ENCODE peak calls at places on chromosome 10, in six cellular contexts. H is psoas muscle; I is body of pancreas; R is fibroblast of pulmonary artery; X is epithelial cell of esophagus; P is activated CD8-positive, alpha-beta T cell treated with anti-CD3 and anti-CD28 coated beads for 36 hours. Y is an unnamed sample.

GRCh38 chr10:32947586-32947985 is 10.4 kb downstream of the ITGB1 start:
- DNase-seq in H (no peak), I (no peak), R (no peak), X (no peak), P (no peak), Y (no peak)

GRCh38 chr10:100021322-100021721 is 11.6 kb upstream of the DNMBP start:
- DNase-seq in H (no peak), I (no peak), R (no peak), X (no peak), P (no peak), Y (no peak)

GRCh38 chr10:72019085-72019876 is 55.1 kb downstream of the CHST3 start:
- DNase-seq in H (no peak), I (no peak), R (no peak), X (no peak), P (no peak), Y (no peak)

GRCh38 chr10:96090463-96090800 is 39.7 kb upstream of the ZNF518A start:
- DNase-seq in H (no peak), I (peak), R (no peak), X (no peak), P (no peak), Y (no peak)

GRCh38 chr10:131178521-131178920 is 133.0 kb downstream of the TCERG1L start:
- DNase-seq in H (no peak), I (no peak), R (no peak), X (no peak), P (no peak), Y (no peak)

GRCh38 chr10:86900955-86901354 is 56.5 kb downstream of the MMRN2 start:
- DNase-seq in H (peak), I (peak), R (peak), X (no peak), P (no peak), Y (no peak)

GRCh38 chr10:25651534-25651933 is 282.5 kb upstream of the MYO3A start:
- DNase-seq in H (no peak), I (no peak), R (no peak), X (no peak), P (no peak), Y (no peak)

GRCh38 chr10:123139521-123140163 is 3.9 kb downstream of the HMX3 start:
- DNase-seq in H (no peak), I (peak), R (peak), X (no peak), P (peak), Y (peak)

GRCh38 chr10:6269953-6270867 is 67.5 kb downstream of the PFKFB3 start:
- DNase-seq in H (no peak), I (no peak), R (no peak), X (peak), P (peak), Y (peak)

GRCh38 chr10:92208736-92209135 is 82.1 kb downstream of the CPEB3 start:
- DNase-seq in H (no peak), I (no peak), R (peak), X (peak), P (peak), Y (no peak)

GRCh38 chr10:117442944-117443676 is 67.9 kb upstream of the PDZD8 start:
- DNase-seq in H (peak), I (peak), R (peak), X (peak), P (peak), Y (peak)

GRCh38 chr10:61284222-61284890 is 168.8 kb downstream of the TMEM26 start:
- DNase-seq in H (no peak), I (no peak), R (peak), X (peak), P (no peak), Y (peak)

GRCh38 chr10:36423821-36424248 is 701.6 kb upstream of the ANKRD30A start:
- DNase-seq in H (no peak), I (no peak), R (no peak), X (peak), P (no peak), Y (no peak)

GRCh38 chr10:2938869-2939268 is 128.5 kb upstream of the PFKP start:
- DNase-seq in H (no peak), I (no peak), R (peak), X (no peak), P (no peak), Y (no peak)

GRCh38 chr10:33900591-33900990 is 566.1 kb upstream of the NRP1 start:
- DNase-seq in H (no peak), I (no peak), R (peak), X (no peak), P (no peak), Y (no peak)

GRCh38 chr10:109428775-109429480 is 494.4 kb downstream of the XPNPEP1 start:
- DNase-seq in H (no peak), I (no peak), R (no peak), X (no peak), P (no peak), Y (no peak)

GRCh38 chr10:95496951-95497350 is 64.2 kb downstream of the SORBS1 start:
- DNase-seq in H (no peak), I (no peak), R (no peak), X (no peak), P (no peak), Y (no peak)

GRCh38 chr10:7168414-7168813 is 242.4 kb downstream of the SFMBT2 start:
- DNase-seq in H (no peak), I (no peak), R (no peak), X (no peak), P (no peak), Y (no peak)

GRCh38 chr10:51063659-51064535 is 10.4 kb upstream of the PRKG1 start:
- DNase-seq in H (no peak), I (no peak), R (peak), X (peak), P (no peak), Y (no peak)

GRCh38 chr10:23191764-23192395 is at the start of gene PTF1A:
- DNase-seq in H (no peak), I (peak), R (no peak), X (no peak), P (no peak), Y (no peak)

GRCh38 chr10:5297466-5297865 is 67.3 kb upstream of the UCN3 start:
- DNase-seq in H (peak), I (no peak), R (peak), X (peak), P (peak), Y (no peak)

GRCh38 chr10:68526634-68527132 is 640 bp downstream of the SLC25A16 start:
- DNase-seq in H (no peak), I (no peak), R (no peak), X (peak), P (peak), Y (no peak)

GRCh38 chr10:97025613-97026242 is 160.0 kb downstream of the SLIT1 start:
- DNase-seq in H (peak), I (peak), R (peak), X (peak), P (peak), Y (peak)

GRCh38 chr10:74593470-74593869 is 232.9 kb upstream of the KAT6B start:
- DNase-seq in H (no peak), I (no peak), R (peak), X (peak), P (no peak), Y (no peak)

GRCh38 chr10:129963831-129964501 is at the start of gene EBF3:
- DNase-seq in H (peak), I (peak), R (peak), X (peak), P (peak), Y (no peak)

GRCh38 chr10:114499630-114500190 is 95.4 kb upstream of the AFAP1L2 start:
- DNase-seq in H (no peak), I (no peak), R (no peak), X (peak), P (peak), Y (peak)

GRCh38 chr10:120735773-120736371 is 115.3 kb upstream of the WDR11 start:
- DNase-seq in H (no peak), I (no peak), R (peak), X (peak), P (no peak), Y (peak)

GRCh38 chr10:122282909-122283308 is 11.8 kb downstream of the BTBD16 start:
- DNase-seq in H (no peak), I (no peak), R (no peak), X (no peak), P (no peak), Y (no peak)

GRCh38 chr10:133018491-133018890 is 69.2 kb upstream of the ADGRA1 start:
- DNase-seq in H (no peak), I (no peak), R (no peak), X (no peak), P (no peak), Y (no peak)

GRCh38 chr10:76299501-76299900 is 868.1 kb downstream of the LRMDA start:
- DNase-seq in H (no peak), I (no peak), R (no peak), X (no peak), P (no peak), Y (no peak)

GRCh38 chr10:115093776-115094361 is 704 bp downstream of the ATRNL1 start:
- DNase-seq in H (peak), I (peak), R (no peak), X (peak), P (peak), Y (peak)

GRCh38 chr10:91590142-91590903 is 42.5 kb downstream of the PPP1R3C start:
- DNase-seq in H (peak), I (peak), R (peak), X (peak), P (no peak), Y (no peak)

GRCh38 chr10:65751896-65752295 is 1173.9 kb upstream of the LRRTM3 start:
- DNase-seq in H (no peak), I (no peak), R (no peak), X (peak), P (no peak), Y (no peak)

GRCh38 chr10:8513155-8514147 is 459.0 kb downstream of the GATA3 start:
- DNase-seq in H (no peak), I (no peak), R (no peak), X (no peak), P (no peak), Y (no peak)

GRCh38 chr10:122852261-122852660 is 6.6 kb upstream of the CUZD1 start:
- DNase-seq in H (no peak), I (no peak), R (peak), X (peak), P (no peak), Y (no peak)

GRCh38 chr10:100374137-100374655 is 27.2 kb downstream of the SCD start:
- DNase-seq in H (no peak), I (no peak), R (no peak), X (no peak), P (no peak), Y (peak)

GRCh38 chr10:81348003-81348402 is 527.0 kb upstream of the NRG3 start:
- DNase-seq in H (no peak), I (no peak), R (no peak), X (no peak), P (no peak), Y (no peak)

GRCh38 chr10:85548038-85548437 is 818.6 kb downstream of the GRID1 start:
- DNase-seq in H (no peak), I (peak), R (peak), X (peak), P (peak), Y (no peak)

DNA sequence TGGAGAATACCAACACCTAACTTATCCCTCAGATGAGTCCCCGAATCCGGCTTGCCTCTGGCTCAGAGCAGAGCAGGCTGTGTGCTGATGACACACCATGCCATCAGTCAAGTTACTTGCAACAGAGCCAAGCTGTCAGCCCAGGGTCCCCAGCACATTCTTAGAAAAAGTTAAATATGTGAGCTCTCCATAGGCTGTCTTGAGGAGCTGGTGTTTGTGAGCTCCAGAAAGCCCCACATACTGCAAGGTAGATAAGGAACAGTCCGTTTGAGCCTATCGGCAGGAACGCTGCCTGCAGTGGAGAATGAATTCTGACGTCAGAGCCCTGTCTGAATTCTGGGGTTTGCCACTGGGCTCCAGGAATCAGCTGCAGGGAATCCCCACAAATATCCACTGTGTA is 3.8 kb downstream of the SFXN4 start:
- DNase-seq in H (no peak), I (no peak), R (peak), X (peak), P (no peak), Y (no peak)
- TF ChIP-seq CTCF in H (no peak), I (no peak), R (peak), X (no peak), P (no peak), Y (no peak)

DNA sequence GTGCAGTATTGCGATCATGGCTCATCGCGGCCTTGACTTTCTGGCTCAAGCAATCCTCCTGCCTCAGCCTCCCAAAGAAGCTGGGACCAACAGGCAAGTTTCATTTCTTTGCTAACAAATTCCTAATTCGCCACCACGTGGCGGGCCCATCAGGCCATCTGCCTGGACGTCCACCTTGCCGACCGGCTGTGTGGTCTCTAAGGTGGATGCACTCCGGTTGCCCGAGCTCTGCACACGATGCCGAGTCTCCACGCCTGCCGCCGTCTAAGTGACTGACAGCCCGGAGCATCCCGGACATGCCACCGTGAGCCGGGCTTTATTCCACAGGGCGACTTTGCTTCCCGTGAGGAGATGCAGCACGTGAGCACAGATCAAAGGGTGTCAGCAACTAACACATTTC is 159.6 kb downstream of the DIP2C start:
- DNase-seq in H (no peak), I (no peak), R (no peak), X (no peak), P (no peak), Y (no peak)
- TF ChIP-seq CTCF in H (no peak), I (no peak), R (no peak), X (no peak), P (no peak), Y (no peak)

GRCh38 chr10:30188567-30189253 is 129.3 kb upstream of the JCAD start:
- DNase-seq in H (no peak), I (no peak), R (no peak), X (no peak), P (no peak), Y (no peak)
- TF ChIP-seq CTCF in H (no peak), I (no peak), R (no peak), X (no peak), P (no peak), Y (no peak)

GRCh38 chr10:27285093-27285492 is 44.5 kb upstream of the ACBD5 start:
- DNase-seq in H (no peak), I (no peak), R (peak), X (peak), P (peak), Y (no peak)
- TF ChIP-seq CTCF in H (peak), I (no peak), R (peak), X (peak), P (no peak), Y (peak)

DNA sequence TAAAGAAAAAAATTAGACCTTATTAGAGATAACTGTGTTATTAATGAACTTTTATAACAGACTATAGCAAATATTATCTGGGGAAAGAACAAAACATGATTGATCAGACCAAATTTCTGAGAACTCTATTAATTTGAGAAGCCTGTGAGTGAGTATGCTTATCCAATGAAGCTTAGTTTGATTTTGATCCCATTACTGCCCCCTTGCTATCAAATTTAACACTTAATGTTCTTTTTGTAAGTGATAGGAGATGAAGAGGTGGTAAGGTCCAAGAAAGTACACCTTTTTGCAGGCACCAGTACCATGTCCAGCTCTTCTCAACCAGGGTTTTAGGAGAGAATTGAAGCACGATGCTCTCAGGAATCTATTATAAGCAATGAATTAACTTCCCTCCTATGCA is 49.9 kb downstream of the ZNF365 start:
- DNase-seq in H (no peak), I (no peak), R (no peak), X (no peak), P (no peak), Y (no peak)
- TF ChIP-seq CTCF in H (no peak), I (no peak), R (no peak), X (no peak), P (no peak), Y (no peak)

DNA sequence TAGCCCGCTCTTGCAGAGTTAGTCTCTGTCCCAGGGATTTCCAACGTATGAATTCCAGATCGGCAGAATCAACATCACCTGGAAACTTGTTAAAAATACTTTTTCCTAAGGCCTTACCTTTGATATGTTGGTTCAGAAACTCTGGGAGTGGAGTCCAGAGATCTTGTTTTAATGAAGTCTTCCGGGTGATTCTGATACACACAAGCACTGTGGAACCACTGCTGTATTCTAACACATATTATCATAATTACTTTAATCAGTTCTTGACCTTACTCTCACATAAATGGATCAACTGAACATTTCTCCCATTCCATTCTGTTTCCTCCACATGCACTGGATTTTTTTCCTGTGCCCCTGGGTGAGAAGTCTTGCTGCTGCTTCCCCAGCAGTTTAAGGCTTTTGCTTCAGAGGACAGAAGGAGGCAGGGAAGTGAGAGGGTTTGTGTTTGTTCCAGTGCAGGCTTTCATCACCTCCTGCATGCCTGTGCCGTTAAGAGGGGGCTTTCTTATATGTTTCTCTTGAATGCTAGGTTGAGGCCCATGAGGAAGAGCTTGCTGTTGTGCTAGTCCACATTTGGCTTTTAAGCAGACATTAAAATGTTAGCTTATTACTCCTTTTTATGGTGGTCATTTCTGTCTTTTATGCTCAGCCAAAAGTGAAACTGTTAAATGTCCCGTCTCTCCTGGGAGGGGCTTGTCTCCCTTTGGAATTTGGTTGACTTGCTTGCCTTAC is 32.4 kb downstream of the CCSER2 start:
- DNase-seq in H (no peak), I (no peak), R (peak), X (no peak), P (no peak), Y (no peak)
- TF ChIP-seq CTCF in H (no peak), I (no peak), R (no peak), X (no peak), P (no peak), Y (no peak)

GRCh38 chr10:44979281-44980181 is 922 bp upstream of the DEPP1 start:
- DNase-seq in H (peak), I (peak), R (no peak), X (peak), P (no peak), Y (no peak)

GRCh38 chr10:44978213-44978569 is 418 bp downstream of the DEPP1 start:
- DNase-seq in H (no peak), I (no peak), R (no peak), X (no peak), P (no peak), Y (no peak)

GRCh38 chr10:44980309-44981171 is 1.9 kb upstream of the DEPP1 start:
- DNase-seq in H (peak), I (peak), R (no peak), X (peak), P (no peak), Y (no peak)

GRCh38 chr10:44977287-44978212 is 1.1 kb downstream of the DEPP1 start:
- DNase-seq in H (peak), I (peak), R (peak), X (no peak), P (no peak), Y (no peak)

GRCh38 chr10:44978570-44979280 is at the start of gene DEPP1:
- DNase-seq in H (peak), I (peak), R (peak), X (peak), P (peak), Y (peak)
- TF ChIP-seq CTCF in H (peak), I (no peak), R (peak), X (peak), P (no peak), Y (no peak)

GRCh38 chr10:43105793-43106158 is 28.9 kb downstream of the RET start:
- DNase-seq in H (no peak), I (no peak), R (no peak), X (no peak), P (no peak), Y (peak)
- TF ChIP-seq CTCF in H (no peak), I (no peak), R (no peak), X (no peak), P (peak), Y (no peak)

GRCh38 chr10:77317221-77317620 is 320.4 kb downstream of the KCNMA1 start:
- DNase-seq in H (no peak), I (no peak), R (no peak), X (no peak), P (no peak), Y (no peak)

GRCh38 chr10:77319557-77319956 is 318.1 kb downstream of the KCNMA1 start:
- DNase-seq in H (no peak), I (no peak), R (peak), X (no peak), P (no peak), Y (no peak)

GRCh38 chr10:77318739-77319138 is 318.9 kb downstream of the KCNMA1 start:
- DNase-seq in H (no peak), I (no peak), R (no peak), X (no peak), P (no peak), Y (no peak)

GRCh38 chr10:77313066-77313750 is 324.4 kb downstream of the KCNMA1 start:
- DNase-seq in H (no peak), I (no peak), R (no peak), X (no peak), P (no peak), Y (no peak)

GRCh38 chr10:77315511-77316129 is 322.0 kb downstream of the KCNMA1 start:
- DNase-seq in H (no peak), I (no peak), R (no peak), X (no peak), P (no peak), Y (no peak)
- TF ChIP-seq CTCF in H (no peak), I (no peak), R (no peak), X (no peak), P (no peak), Y (no peak)

Y was measured in GM10248.